ENCODE peak calls at places on chromosomes 2 and 18, in four cellular contexts. N is CD4-positive, alpha-beta T cell; M is AG04449; O is endothelial cell. J is an unnamed sample.

GRCh38 chr2:199819746-199820145 is 31.2 kb downstream of the FTCDNL1 start:
- DNase-seq in M (no peak), N (no peak), O (no peak), J (no peak)

GRCh38 chr18:41038071-41038470 is 917.0 kb upstream of the PIK3C3 start:
- DNase-seq in N (no peak), O (no peak), M (peak; percentile 21), J (no peak)

GRCh38 chr2:168727904-168728470 is 74.5 kb upstream of the NOSTRIN start:
- DNase-seq in O (no peak), N (no peak), M (no peak), J (no peak)

GRCh38 chr2:172807011-172807410 is 71.4 kb downstream of the RAPGEF4 start:
- DNase-seq in O (no peak), M (no peak), N (no peak), J (no peak)

GRCh38 chr18:50559750-50560680 is at the start of gene MAPK4:
- DNase-seq in O (peak; percentile 31), N (no peak), M (no peak), J (no peak)

GRCh38 chr2:26978061-26978596 is 7.7 kb downstream of the MAPRE3 start:
- DNase-seq in O (no peak), M (no peak), N (no peak), J (no peak)

GRCh38 chr2:120261387-120262006 is 8.8 kb downstream of the RALB start:
- DNase-seq in M (no peak), O (no peak), N (no peak), J (no peak)

GRCh38 chr2:181397331-181397730 is 59.9 kb upstream of the ITGA4 start:
- DNase-seq in O (no peak), M (no peak), N (no peak), J (no peak)

GRCh38 chr18:1585881-1586488 is 681.3 kb downstream of the ADCYAP1 start:
- DNase-seq in N (no peak), O (no peak), M (no peak), J (peak; percentile 0)

GRCh38 chr2:7450188-7451156 is 533.3 kb downstream of the RNF144A start:
- DNase-seq in N (no peak), O (no peak), M (no peak), J (no peak)

GRCh38 chr2:107738268-107738667 is 88.4 kb upstream of the RGPD4 start:
- DNase-seq in O (no peak), N (no peak), M (no peak), J (no peak)

GRCh38 chr2:189580267-189580661 is 322 bp downstream of the SLC40A1 start:
- DNase-seq in M (no peak), O (peak; percentile 19), N (peak; percentile 8), J (no peak)

GRCh38 chr2:80238692-80239469 is 65.7 kb downstream of the LRRTM1 start:
- DNase-seq in M (no peak), O (peak; percentile 63), N (no peak), J (no peak)

GRCh38 chr2:229996320-229996719 is 72.4 kb downstream of the SLC16A14 start:
- DNase-seq in O (no peak), N (no peak), M (no peak), J (peak; percentile 50)

GRCh38 chr2:33451214-33451613 is 25.2 kb upstream of the RASGRP3 start:
- DNase-seq in N (no peak), M (no peak), O (no peak), J (no peak)

GRCh38 chr2:192201116-192201515 is 6.4 kb upstream of the TMEFF2 start:
- DNase-seq in N (no peak), M (no peak), O (no peak), J (no peak)

GRCh38 chr2:26649322-26649721 is 8.2 kb upstream of the CIB4 start:
- DNase-seq in N (no peak), O (no peak), M (no peak), J (no peak)

GRCh38 chr2:17319090-17319489 is 199.2 kb downstream of the RAD51AP2 start:
- DNase-seq in O (no peak), M (no peak), N (no peak), J (no peak)

GRCh38 chr2:18525236-18525635 is 35.2 kb downstream of the RDH14 start:
- DNase-seq in O (no peak), N (no peak), M (no peak), J (no peak)

GRCh38 chr2:203908344-203909185 is 28.0 kb upstream of the ICOS start:
- DNase-seq in M (no peak), O (no peak), N (no peak), J (no peak)

GRCh38 chr2:109446531-109447131 is 167.1 kb downstream of the SEPTIN10 start:
- DNase-seq in O (no peak), M (no peak), N (no peak), J (no peak)

GRCh38 chr2:159249955-159250723 is 36.4 kb downstream of the WDSUB1 start:
- DNase-seq in O (no peak), M (peak; percentile 28), N (no peak), J (peak; percentile 37)

GRCh38 chr2:71798266-71799012 is 345.1 kb downstream of the DYSF start:
- DNase-seq in N (no peak), M (no peak), O (peak; percentile 69), J (no peak)

GRCh38 chr2:67974564-67975430 is 88.0 kb downstream of the C1D start:
- DNase-seq in M (no peak), N (no peak), O (no peak), J (no peak)

GRCh38 chr2:54728669-54729120 is 5.2 kb downstream of the EML6 start:
- DNase-seq in M (peak; percentile 65), O (no peak), N (no peak), J (peak; percentile 83)

GRCh38 chr2:232431705-232432590 is 24.0 kb upstream of the ALPI start:
- DNase-seq in M (no peak), O (no peak), N (no peak), J (no peak)

GRCh38 chr2:38959938-38960608 is 70.4 kb downstream of the ARHGEF33 start:
- DNase-seq in M (peak; percentile 23), O (peak; percentile 74), N (peak; percentile 32), J (no peak)

GRCh38 chr2:221245772-221246171 is 326.3 kb downstream of the EPHA4 start:
- DNase-seq in N (no peak), M (no peak), O (no peak), J (no peak)

GRCh38 chr2:12259497-12259896 is 457.2 kb upstream of the TRIB2 start:
- DNase-seq in O (no peak), M (no peak), N (no peak), J (no peak)

GRCh38 chr2:190344275-190344827 is 962 bp downstream of the INPP1 start:
- DNase-seq in O (no peak), N (no peak), M (no peak), J (no peak)

GRCh38 chr2:121519732-121520640 is 10.7 kb upstream of the RNU4ATAC start:
- DNase-seq in N (no peak), O (no peak), M (no peak), J (no peak)

GRCh38 chr2:70199320-70199864 is 8.6 kb upstream of the C2orf42 start:
- DNase-seq in O (no peak), N (no peak), M (no peak), J (no peak)

GRCh38 chr2:143684731-143685364 is 555.6 kb downstream of the ARHGAP15 start:
- DNase-seq in M (no peak), N (no peak), O (no peak), J (no peak)

DNA sequence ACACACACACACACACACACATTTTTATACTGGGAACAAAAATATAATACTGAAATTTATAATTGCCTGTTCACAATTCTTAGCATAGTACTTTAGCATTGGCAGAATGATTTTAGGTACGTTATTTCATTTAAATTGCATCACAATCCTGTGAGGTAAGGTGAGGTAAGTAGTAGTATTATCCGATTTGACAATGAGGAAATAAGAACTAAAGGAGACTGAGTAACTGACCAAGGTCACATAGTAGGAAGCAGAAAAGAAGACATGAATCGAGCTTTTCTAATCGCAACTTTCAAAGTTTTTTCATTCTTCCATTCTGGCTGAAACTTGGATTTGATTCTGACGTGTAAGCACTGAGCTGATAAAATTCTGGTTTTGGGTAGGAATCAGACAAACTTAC is 351.2 kb downstream of the KIAA1328 start:
- DNase-seq in N (no peak), M (no peak), O (no peak), J (no peak)
- TF ChIP-seq CTCF in N (no peak), M (no peak), O (no peak), J (no peak)

GRCh38 chr2:113173563-113174368 is at the start of gene PSD4:
- DNase-seq in O (no peak), N (peak; percentile 80), M (no peak), J (no peak)
- TF ChIP-seq CTCF in O (no peak), N (no peak), M (no peak), J (no peak)

DNA sequence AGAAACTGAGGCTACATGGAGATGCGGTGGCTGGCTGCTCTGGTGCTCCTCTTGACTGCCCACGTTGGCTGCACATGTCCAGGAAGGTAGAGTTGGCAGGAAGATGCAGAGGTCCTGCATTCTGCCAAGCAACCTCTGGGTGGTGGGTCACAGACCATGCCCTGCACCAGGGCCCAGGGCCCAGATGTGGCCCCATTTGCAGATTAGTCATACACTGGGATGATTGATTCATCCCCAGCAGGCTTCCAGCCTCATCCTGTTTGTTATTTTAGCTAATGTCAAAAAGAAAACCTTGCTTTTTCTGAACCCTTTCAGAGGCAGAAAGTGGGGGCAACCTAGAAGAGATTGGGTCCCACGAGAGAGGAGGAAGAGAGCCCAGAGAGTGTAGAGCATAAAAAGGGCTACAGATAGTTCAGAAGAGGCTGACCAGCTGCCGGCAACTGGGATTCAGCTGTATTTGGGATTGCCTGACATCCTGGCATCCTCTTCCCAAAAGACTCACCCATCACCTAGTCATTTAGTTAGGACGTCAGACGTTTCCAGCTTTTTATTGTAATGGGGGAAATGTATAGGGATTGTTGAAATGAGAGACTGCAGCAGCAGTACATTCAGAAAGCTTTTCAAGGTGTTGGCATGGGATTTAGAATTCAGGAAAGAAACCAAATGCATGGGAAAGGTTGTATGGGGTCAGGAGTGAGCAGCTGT is 101.9 kb downstream of the CTIF start:
- DNase-seq in M (no peak), N (no peak), O (no peak), J (no peak)
- TF ChIP-seq CTCF in M (no peak), N (no peak), O (no peak), J (no peak)

DNA sequence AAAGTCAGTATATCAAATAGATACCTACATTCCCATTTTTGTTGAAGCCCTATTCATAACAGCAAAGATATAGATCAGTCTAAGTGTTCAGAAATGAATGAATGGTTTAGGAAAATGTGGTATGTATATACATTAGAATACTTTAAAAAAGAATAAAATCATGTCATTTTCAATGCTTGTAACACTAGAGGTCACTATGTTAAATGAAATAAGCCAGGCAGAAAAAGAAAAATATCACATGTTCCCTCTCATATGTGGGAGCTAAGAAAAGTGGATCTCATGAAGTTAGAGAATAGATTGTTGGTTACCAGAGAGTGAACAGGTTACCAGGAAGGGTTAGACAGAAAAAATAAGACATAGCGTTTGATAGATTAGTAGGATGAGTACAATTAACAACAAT is 1111.0 kb upstream of the SLC39A10 start:
- DNase-seq in O (no peak), N (no peak), M (no peak), J (no peak)
- TF ChIP-seq CTCF in O (no peak), N (no peak), M (no peak), J (no peak)

GRCh38 chr2:59083075-59083792 is 842.1 kb upstream of the FANCL start:
- DNase-seq in M (no peak), N (no peak), O (no peak), J (no peak)
- TF ChIP-seq CTCF in M (no peak), N (no peak), O (no peak), J (no peak)

J was measured in BJ.